ENCODE peak calls at places on chromosomes 3 and 15, in five cellular contexts. R is HCT116, E is K562, P is H1, A is HepG2. H is an unnamed sample.

GRCh38 chr15:34986326-34987181 is 1.5 kb downstream of the ZNF770 start:
- DNase-seq in E (peak), R (no peak), P (no peak), A (no peak), H (no peak)

GRCh38 chr15:88382482-88382983 is 84.7 kb downstream of the MRPL46 start:
- DNase-seq in E (no peak), P (no peak), R (no peak), A (no peak), H (no peak)

GRCh38 chr3:29247088-29247745 is 33.7 kb upstream of the RBMS3 start:
- DNase-seq in P (no peak), A (no peak), R (no peak), E (no peak), H (no peak)

GRCh38 chr3:110697961-110698360 is 373.7 kb upstream of the NECTIN3 start:
- DNase-seq in R (no peak), E (no peak), P (no peak), A (no peak), H (no peak)

GRCh38 chr3:38311474-38311873 is 29.4 kb downstream of the SLC22A14 start:
- DNase-seq in R (no peak), E (no peak), P (no peak), A (no peak), H (no peak)

GRCh38 chr3:133440652-133441051 is 40.8 kb downstream of the BFSP2 start:
- DNase-seq in P (no peak), E (no peak), A (no peak), R (no peak), H (no peak)

GRCh38 chr3:14508966-14509795 is 31.0 kb downstream of the GRIP2 start:
- DNase-seq in E (peak), A (peak), P (peak), R (peak), H (no peak)

GRCh38 chr3:195135921-195136320 is 135.0 kb downstream of the XXYLT1 start:
- DNase-seq in A (no peak), R (no peak), E (no peak), P (no peak), H (no peak)

GRCh38 chr15:44319385-44319784 is 30.9 kb downstream of the GOLM2 start:
- DNase-seq in R (no peak), P (no peak), E (no peak), A (no peak), H (peak)

GRCh38 chr3:192409838-192410683 is 317.3 kb downstream of the FGF12 start:
- DNase-seq in A (no peak), P (no peak), E (no peak), R (no peak), H (no peak)

GRCh38 chr15:47366884-47367283 is 350.4 kb upstream of the SEMA6D start:
- DNase-seq in P (no peak), R (no peak), A (no peak), E (no peak), H (no peak)

GRCh38 chr3:134768845-134769244 is 26.2 kb upstream of the EPHB1 start:
- DNase-seq in A (no peak), R (no peak), E (no peak), P (no peak), H (no peak)

GRCh38 chr15:23467110-23467600 is 20.1 kb upstream of the GOLGA6L2 start:
- DNase-seq in E (peak), A (peak), P (no peak), R (peak), H (no peak)

GRCh38 chr3:27462228-27462627 is 22.0 kb downstream of the SLC4A7 start:
- DNase-seq in A (no peak), E (no peak), R (no peak), P (no peak), H (no peak)

GRCh38 chr3:192482391-192482790 is 244.9 kb downstream of the FGF12 start:
- DNase-seq in A (no peak), E (no peak), P (no peak), R (no peak), H (no peak)

GRCh38 chr15:34436126-34436955 is 1.3 kb downstream of the GOLGA8A start:
- DNase-seq in R (no peak), E (peak), P (no peak), A (no peak), H (no peak)

GRCh38 chr15:90701880-90702630 is 15.1 kb upstream of the BLM start:
- DNase-seq in E (no peak), R (no peak), A (no peak), P (no peak), H (no peak)

GRCh38 chr15:78727561-78727960 is 83.7 kb downstream of the ADAMTS7 start:
- DNase-seq in A (peak), E (no peak), R (no peak), P (no peak), H (no peak)

GRCh38 chr3:157122116-157122515 is 37.8 kb downstream of the CCNL1 start:
- DNase-seq in E (no peak), A (peak), P (no peak), R (peak), H (no peak)

GRCh38 chr3:24128195-24129005 is 183.3 kb downstream of the NR1D2 start:
- DNase-seq in A (no peak), E (no peak), P (no peak), R (peak), H (no peak)

GRCh38 chr3:141828487-141829284 is 47.8 kb upstream of the ATP1B3 start:
- DNase-seq in P (no peak), A (no peak), E (no peak), R (no peak), H (no peak)

GRCh38 chr3:35946857-35947514 is 307.7 kb downstream of the ARPP21 start:
- DNase-seq in R (no peak), A (no peak), E (no peak), P (no peak), H (no peak)

GRCh38 chr3:69294014-69294771 is 91.7 kb downstream of the FRMD4B start:
- DNase-seq in E (no peak), P (no peak), A (no peak), R (no peak), H (no peak)

GRCh38 chr3:13822042-13822441 is 57.8 kb downstream of the WNT7A start:
- DNase-seq in R (peak), A (no peak), P (no peak), E (no peak), H (no peak)

GRCh38 chr15:94080416-94080815 is 150.9 kb upstream of the MCTP2 start:
- DNase-seq in A (no peak), R (no peak), P (no peak), E (no peak), H (no peak)

GRCh38 chr15:57384816-57385215 is 8.5 kb downstream of the CGNL1 start:
- DNase-seq in P (no peak), R (no peak), E (no peak), A (peak), H (no peak)

GRCh38 chr3:124557-125179 is 71.9 kb upstream of the CHL1 start:
- DNase-seq in R (no peak), A (no peak), E (no peak), P (no peak), H (no peak)

GRCh38 chr3:80307844-80308243 is 540.0 kb upstream of the ROBO1 start:
- DNase-seq in P (no peak), A (no peak), R (no peak), E (no peak), H (no peak)

GRCh38 chr3:107284570-107284969 is 92.7 kb upstream of the CCDC54 start:
- DNase-seq in E (no peak), P (no peak), A (no peak), R (no peak), H (no peak)

GRCh38 chr15:60352525-60352924 is 45.3 kb downstream of the ANXA2 start:
- DNase-seq in A (no peak), P (no peak), R (no peak), E (no peak), H (no peak)

DNA sequence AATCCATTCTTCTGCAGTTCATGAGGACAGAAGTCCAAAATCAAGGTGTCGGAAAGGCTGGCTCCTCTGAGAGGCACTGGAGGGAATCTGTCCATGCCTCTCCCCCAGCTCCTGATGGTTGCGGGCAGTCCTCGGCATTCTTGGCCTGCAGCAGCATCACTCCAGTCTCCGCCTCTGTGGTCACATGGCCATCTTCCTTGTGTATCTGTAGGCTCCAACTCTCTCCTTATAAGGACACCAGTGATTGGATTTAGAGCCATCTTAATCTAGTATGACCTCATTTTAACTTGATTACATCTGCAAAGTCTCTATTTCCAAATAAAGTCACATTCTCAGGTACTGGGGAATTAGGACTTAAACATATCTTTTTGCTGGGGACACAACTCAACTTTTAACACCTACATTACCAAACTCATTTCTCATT is 56.0 kb upstream of the FLNB start:
- DNase-seq in E (peak), R (peak), P (peak), A (peak), H (no peak)
- H2AFZ ChIP-seq in E (peak), R (no peak), P (peak), A (no peak), H (no peak)

GRCh38 chr15:68419301-68420175 is 12.4 kb downstream of the ITGA11 start:
- DNase-seq in E (no peak), A (no peak), P (no peak), R (no peak), H (no peak)
- TF ChIP-seq ZNF274 in E (no peak), A (no peak), P (no peak), R (no peak), H (no peak)

GRCh38 chr3:169846458-169847193 is 23.1 kb downstream of the LRRC31 start:
- DNase-seq in R (peak), A (no peak), E (no peak), P (no peak), H (peak)
- H2AFZ ChIP-seq in R (no peak), A (no peak), E (no peak), P (no peak), H (no peak)

GRCh38 chr3:113783980-113784379 is 37.1 kb downstream of the ATP6V1A start:
- DNase-seq in A (no peak), R (no peak), P (no peak), E (no peak), H (no peak)

DNA sequence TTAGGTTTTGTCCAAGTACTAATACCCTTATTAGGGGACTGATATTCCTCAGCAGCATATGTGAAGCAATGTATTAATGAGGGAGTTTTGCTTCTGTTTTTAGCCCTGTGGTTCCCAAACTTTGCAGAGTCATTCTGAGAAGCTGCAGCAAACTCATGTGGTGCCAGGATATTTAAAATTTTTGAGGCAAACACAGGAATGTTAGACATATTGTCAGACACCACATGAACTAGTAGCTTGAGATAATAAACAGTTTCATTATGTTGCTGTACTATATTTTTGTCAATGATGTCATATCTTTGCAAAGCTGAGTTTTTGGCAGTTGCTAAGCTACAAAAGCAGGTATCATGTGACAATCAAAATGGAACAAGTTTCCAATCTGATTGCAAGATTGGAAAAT is 36.6 kb downstream of the ATP6V1A start:
- DNase-seq in R (no peak), E (no peak), P (no peak), A (no peak), H (no peak)
- TF ChIP-seq ZNF274 in R (no peak), E (no peak), P (no peak), A (no peak), H (no peak)

H was measured in GM12878.